ENCODE peak calls at places on chromosomes 5 and 9, in five cellular contexts. S is hepatocyte, V is GM23248, W is GM23338, Q is DND-41. O is an unnamed sample.

GRCh38 chr5:144467795-144468194 is 297.1 kb downstream of the KCTD16 start:
- DNase-seq in S (peak), V (peak), W (peak), Q (no peak), O (peak)

GRCh38 chr5:135458921-135459331 is 6.8 kb upstream of the TIFAB start:
- DNase-seq in S (no peak), V (peak), W (no peak), Q (no peak), O (no peak)

GRCh38 chr9:26971721-26972120 is 15.5 kb downstream of the IFT74 start:
- DNase-seq in S (no peak), V (no peak), W (no peak), Q (no peak), O (peak)

GRCh38 chr5:39109616-39110015 is 35.4 kb upstream of the RICTOR start:
- DNase-seq in S (no peak), V (no peak), W (no peak), Q (no peak), O (no peak)

GRCh38 chr5:156379198-156379597 is 52.2 kb downstream of the SGCD start:
- DNase-seq in S (no peak), V (no peak), W (no peak), Q (no peak), O (no peak)

GRCh38 chr5:170632985-170633234 is 129.1 kb downstream of the KCNIP1 start:
- DNase-seq in S (peak), V (no peak), W (peak), Q (peak), O (no peak)

GRCh38 chr9:34744295-34745221 is 34.6 kb upstream of the CCL21 start:
- DNase-seq in S (peak), V (peak), W (no peak), Q (no peak), O (peak)

GRCh38 chr9:35164711-35165110 is 2.9 kb downstream of the UNC13B start:
- DNase-seq in S (no peak), V (peak), W (no peak), Q (no peak), O (peak)

GRCh38 chr9:136012651-136013050 is 51.5 kb upstream of the UBAC1 start:
- DNase-seq in S (no peak), V (no peak), W (no peak), Q (no peak), O (no peak)

DNA sequence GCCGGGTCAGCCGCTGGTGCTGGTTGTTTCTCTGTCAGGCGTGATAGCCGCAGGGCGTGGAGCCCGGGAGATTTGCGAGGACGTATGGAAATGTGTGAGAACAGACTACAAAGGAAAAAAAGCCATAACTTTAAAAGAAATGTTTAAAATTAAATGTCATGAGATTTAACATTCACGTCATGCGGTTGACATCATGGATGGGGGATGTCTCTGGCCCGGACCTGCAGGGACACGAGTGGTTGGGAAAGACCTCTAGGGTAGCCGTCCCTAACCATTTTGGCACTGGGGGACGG is 643 bp upstream of the RNF130 start:
- DNase-seq in S (no peak), V (no peak), W (no peak), Q (no peak), O (no peak)
- TF ChIP-seq EZH2 in S (no peak), V (no peak), W (no peak), Q (no peak), O (no peak)

DNA sequence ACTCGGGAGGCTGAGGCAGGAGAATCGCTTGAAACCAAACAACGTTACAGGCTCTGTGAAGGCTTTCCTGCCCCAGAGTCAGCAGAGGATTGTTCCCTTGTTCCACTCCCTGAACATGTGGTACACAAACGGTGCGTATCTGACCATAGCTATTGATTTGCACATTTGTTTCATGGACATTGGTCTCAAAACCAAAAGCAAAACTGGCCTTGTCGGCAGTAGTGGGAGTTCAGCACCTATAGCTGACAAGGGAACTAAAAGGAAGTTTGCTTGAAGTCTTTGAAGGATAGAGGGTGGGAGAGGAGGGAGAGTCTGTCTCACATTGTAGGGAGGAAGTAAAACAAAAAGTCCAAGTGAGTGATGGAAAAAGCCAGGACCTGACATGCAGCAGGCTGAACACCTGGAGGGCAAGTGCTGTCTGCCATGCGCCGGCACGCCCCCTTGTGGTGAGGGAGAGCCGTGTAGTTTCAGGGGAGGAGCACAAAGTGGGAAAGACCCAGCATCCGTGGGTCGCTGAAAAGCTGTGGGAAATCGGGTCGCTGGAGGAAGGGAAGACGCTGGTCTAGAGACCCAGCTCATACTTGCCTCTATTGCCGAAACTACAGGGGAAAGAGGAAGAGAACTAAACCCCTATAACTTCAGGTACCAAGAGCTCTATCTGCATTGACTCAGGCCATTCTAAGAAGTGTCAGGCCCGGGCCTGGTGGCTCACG is 58.0 kb downstream of the RAD23B start:
- DNase-seq in S (peak), V (peak), W (peak), Q (peak), O (peak)
- H3K4me3 ChIP-seq in S (no peak), V (no peak), W (no peak), Q (no peak), O (no peak)

GRCh38 chr5:51395666-51396356 is 12.6 kb downstream of the ISL1 start:
- DNase-seq in S (no peak), V (no peak), W (no peak), Q (no peak), O (no peak)

GRCh38 chr5:51396797-51397196 is 13.5 kb downstream of the ISL1 start:
- DNase-seq in S (no peak), V (no peak), W (no peak), Q (no peak), O (no peak)

GRCh38 chr5:51394609-51395008 is 11.4 kb downstream of the ISL1 start:
- DNase-seq in S (no peak), V (no peak), W (peak), Q (no peak), O (no peak)

GRCh38 chr5:51392689-51393199 is 9.5 kb downstream of the ISL1 start:
- DNase-seq in S (no peak), V (no peak), W (peak), Q (no peak), O (no peak)

DNA sequence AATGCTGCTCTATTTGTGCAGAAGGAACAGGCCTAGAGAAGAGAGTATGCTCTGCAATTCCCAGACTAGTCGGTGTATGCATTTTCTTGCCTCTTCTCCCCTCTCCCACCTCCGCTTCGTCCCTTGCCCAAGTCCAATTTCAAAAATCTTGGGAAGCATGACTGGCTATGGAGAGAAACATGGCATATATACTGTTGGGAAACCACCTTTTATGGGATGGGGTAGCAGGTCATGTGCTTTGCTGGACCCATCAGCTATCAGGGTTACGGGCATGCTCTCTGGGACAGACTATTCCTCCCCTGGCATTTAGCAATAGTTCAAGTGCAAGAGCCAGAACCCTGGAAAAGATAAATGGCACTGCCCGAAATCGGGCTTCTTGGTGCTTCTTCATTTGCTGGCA is 12.0 kb downstream of the ISL1 start:
- DNase-seq in S (no peak), V (no peak), W (no peak), Q (no peak), O (no peak)
- TF ChIP-seq EZH2 in S (no peak), V (no peak), W (peak), Q (no peak), O (peak)

DNA sequence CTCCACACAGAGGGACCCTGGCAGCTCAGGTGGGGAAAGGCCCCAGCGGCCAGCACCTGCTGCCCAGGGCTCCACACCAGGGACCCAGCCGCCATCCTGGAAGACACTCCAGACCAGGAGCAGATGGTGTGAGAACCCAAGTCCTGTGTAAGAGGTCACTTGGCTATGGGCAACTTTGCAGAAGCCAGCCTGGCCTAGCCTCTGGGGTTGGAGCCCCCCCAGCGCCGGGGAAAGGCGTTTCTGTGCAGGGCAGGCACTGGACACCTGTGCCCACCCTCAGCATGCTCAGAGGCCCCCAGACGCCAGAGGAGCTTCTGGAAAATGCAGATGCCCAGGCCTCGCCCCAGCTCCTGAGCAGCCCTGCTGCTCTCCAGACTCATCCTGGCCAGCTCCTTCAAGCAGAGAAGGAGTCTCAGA is 34.0 kb downstream of the RASGEF1C start:
- DNase-seq in S (no peak), V (no peak), W (no peak), Q (no peak), O (no peak)
- H3K4me3 ChIP-seq in S (no peak), V (no peak), W (no peak), Q (no peak), O (no peak)

DNA sequence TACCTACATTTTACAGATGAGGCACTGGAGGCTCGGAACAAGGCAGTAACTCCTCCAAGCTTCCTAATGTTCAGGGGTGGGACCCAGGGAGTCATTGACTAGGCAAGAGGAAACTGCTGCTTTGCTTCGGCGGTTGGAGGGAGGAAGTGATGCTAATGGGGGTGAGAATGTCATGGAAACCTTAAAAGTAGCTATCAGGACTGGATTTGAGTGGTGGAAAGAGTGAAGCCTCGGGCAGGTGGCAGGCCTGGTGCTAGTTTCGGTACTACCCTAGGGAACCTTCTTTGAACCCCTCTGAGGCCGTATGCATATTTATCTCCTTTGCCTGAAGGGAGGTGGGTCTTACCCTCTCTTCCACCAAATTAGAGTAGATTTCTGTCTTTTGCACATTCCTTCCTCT is 1.6 kb downstream of the BSPRY start:
- DNase-seq in S (no peak), V (no peak), W (no peak), Q (no peak), O (no peak)
- TF ChIP-seq EZH2 in S (no peak), V (no peak), W (no peak), Q (no peak), O (no peak)

O was measured in mammary epithelial cell.